ENCODE peak calls at places on chromosomes 5 and 9, in seven cellular contexts. D, K, U, N, C, A and G are unnamed samples.
A peak's percentile ranks its signal among the peaks of the same experiment; 100 is the strongest.

GRCh38 chr9:125700791-125701190 is 6.2 kb downstream of the MAPKAP1 start:
- DNase-seq in D (no peak), K (peak; percentile 56), U (no peak), N (no peak), C (no peak), A (no peak), G (peak; percentile 70)

GRCh38 chr9:126465977-126466376 is 139.3 kb downstream of the MVB12B start:
- DNase-seq in D (no peak), K (no peak), U (no peak), N (no peak), C (no peak), A (no peak), G (no peak)

GRCh38 chr9:78866228-78867132 is 569.6 kb downstream of the PSAT1 start:
- DNase-seq in D (peak; percentile 33), K (no peak), U (peak; percentile 40), N (peak; percentile 44), C (peak; percentile 13), A (no peak), G (peak; percentile 86)

GRCh38 chr9:127438394-127438793 is 12.8 kb downstream of the RPL12 start:
- DNase-seq in D (no peak), K (no peak), U (no peak), N (no peak), C (no peak), A (no peak), G (no peak)

GRCh38 chr5:99773290-99773689 is 761.9 kb upstream of the FAM174A start:
- DNase-seq in D (no peak), K (no peak), U (no peak), N (no peak), C (no peak), A (no peak), G (no peak)

GRCh38 chr9:88710449-88710848 is 175.5 kb downstream of the NXNL2 start:
- DNase-seq in D (no peak), K (no peak), U (no peak), N (no peak), C (no peak), A (no peak), G (no peak)

GRCh38 chr5:174724484-174725260 is at the start of gene MSX2:
- DNase-seq in D (peak; percentile 82), K (peak; percentile 95), U (peak; percentile 96), N (no peak), C (peak; percentile 80), A (no peak), G (peak; percentile 90)

GRCh38 chr5:170508660-170509322 is 5.0 kb downstream of the KCNIP1 start:
- DNase-seq in D (no peak), K (peak; percentile 41), U (no peak), N (no peak), C (no peak), A (no peak), G (peak; percentile 35)

GRCh38 chr9:83583151-83584014 is 39.6 kb upstream of the IDNK start:
- DNase-seq in D (peak; percentile 76), K (peak; percentile 91), U (peak; percentile 76), N (no peak), C (peak; percentile 48), A (peak; percentile 35), G (peak; percentile 52)

GRCh38 chr9:36278243-36278642 is 20.0 kb upstream of the GNE start:
- DNase-seq in D (no peak), K (no peak), U (no peak), N (no peak), C (no peak), A (no peak), G (no peak)

GRCh38 chr9:34961574-34962480 is 3.7 kb downstream of the PHF24 start:
- DNase-seq in D (no peak), K (peak; percentile 21), U (peak; percentile 62), N (no peak), C (no peak), A (no peak), G (peak; percentile 16)

GRCh38 chr9:114038724-114039313 is 39.3 kb downstream of the AMBP start:
- DNase-seq in D (no peak), K (no peak), U (no peak), N (no peak), C (no peak), A (no peak), G (no peak)

GRCh38 chr5:936149-937144 is 43.8 kb downstream of the TRIP13 start:
- DNase-seq in D (no peak), K (no peak), U (no peak), N (no peak), C (no peak), A (no peak), G (no peak)

GRCh38 chr5:117204926-117205869 is 630.6 kb upstream of the SEMA6A start:
- DNase-seq in D (no peak), K (no peak), U (no peak), N (no peak), C (no peak), A (no peak), G (no peak)

GRCh38 chr9:38416461-38416860 is 7.8 kb downstream of the IGFBPL1 start:
- DNase-seq in D (no peak), K (no peak), U (no peak), N (no peak), C (no peak), A (no peak), G (no peak)

DNA sequence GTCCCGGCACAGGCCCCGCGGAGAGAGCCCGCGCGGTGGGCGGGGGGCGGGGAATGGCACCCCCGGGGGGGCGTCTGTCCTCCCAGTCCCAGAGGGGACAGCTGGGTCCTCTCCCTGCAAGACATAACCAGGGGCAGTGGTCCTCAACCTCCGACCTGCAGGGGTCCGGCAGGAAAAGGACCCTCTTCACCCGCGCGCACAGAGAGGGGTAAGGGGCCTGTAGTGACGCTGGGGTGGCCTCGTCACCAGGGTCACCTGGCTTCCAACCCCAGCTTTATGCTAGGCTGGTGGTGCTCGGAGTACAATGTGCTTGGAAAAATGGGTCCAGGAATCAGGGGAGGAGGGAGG is 34.2 kb downstream of the LHX2 start:
- DNase-seq in D (no peak), K (no peak), U (no peak), N (no peak), C (no peak), A (no peak), G (no peak)
- TF ChIP-seq EZH2 in D (no peak), K (no peak), U (no peak), N (no peak), C (no peak), A (no peak), G (no peak)

GRCh38 chr9:82184524-82184923 is 196.0 kb downstream of the SPATA31D1 start:
- DNase-seq in D (no peak), K (no peak), U (no peak), N (no peak), C (no peak), A (peak; percentile 94), G (no peak)

GRCh38 chr9:82191082-82191481 is 202.5 kb downstream of the SPATA31D1 start:
- DNase-seq in D (no peak), K (no peak), U (no peak), N (no peak), C (no peak), A (peak; percentile 33), G (no peak)

GRCh38 chr9:82183181-82183860 is 194.7 kb downstream of the SPATA31D1 start:
- DNase-seq in D (no peak), K (no peak), U (no peak), N (no peak), C (no peak), A (peak; percentile 42), G (no peak)

GRCh38 chr9:82188817-82189216 is 200.2 kb downstream of the SPATA31D1 start:
- DNase-seq in D (no peak), K (peak; percentile 21), U (no peak), N (no peak), C (no peak), A (peak; percentile 25), G (no peak)
- TF ChIP-seq CTCF in D (no peak), K (peak; percentile 65), U (no peak), N (no peak), C (no peak), A (peak; percentile 36), G (no peak)

DNA sequence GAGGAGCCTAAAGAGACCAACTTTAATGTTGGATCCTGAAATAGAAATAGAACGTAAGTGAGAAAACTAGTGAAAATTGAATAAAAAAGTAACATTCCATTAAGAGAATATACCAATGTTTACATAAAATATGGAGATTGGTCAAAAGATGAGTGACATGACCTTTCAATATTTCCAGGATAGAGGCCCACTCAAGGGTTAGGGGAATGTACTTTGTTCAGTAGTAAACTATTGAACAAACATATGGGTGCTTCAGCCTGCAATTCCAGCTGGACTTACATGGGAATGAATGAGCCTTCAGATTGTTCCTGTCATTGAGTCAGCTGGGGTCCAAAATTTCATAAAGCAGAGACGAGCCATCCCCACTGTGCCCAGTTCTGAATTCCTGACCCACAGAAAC is 371.7 kb upstream of the POU5F2 start:
- DNase-seq in D (no peak), K (no peak), U (no peak), N (no peak), C (no peak), A (no peak), G (no peak)
- TF ChIP-seq EZH2 in D (no peak), K (no peak), U (no peak), N (no peak), C (no peak), A (no peak), G (no peak)

GRCh38 chr5:180198208-180198607 is 10.8 kb downstream of the RASGEF1C start:
- DNase-seq in D (no peak), K (no peak), U (no peak), N (no peak), C (no peak), A (no peak), G (no peak)

GRCh38 chr5:180199390-180199789 is 9.6 kb downstream of the RASGEF1C start:
- DNase-seq in D (no peak), K (no peak), U (no peak), N (no peak), C (no peak), A (no peak), G (no peak)

GRCh38 chr5:180202939-180203573 is 6.0 kb downstream of the RASGEF1C start:
- DNase-seq in D (no peak), K (no peak), U (no peak), N (no peak), C (no peak), A (no peak), G (no peak)

GRCh38 chr5:180204420-180204819 is 4.6 kb downstream of the RASGEF1C start:
- DNase-seq in D (no peak), K (no peak), U (no peak), N (no peak), C (no peak), A (no peak), G (no peak)

DNA sequence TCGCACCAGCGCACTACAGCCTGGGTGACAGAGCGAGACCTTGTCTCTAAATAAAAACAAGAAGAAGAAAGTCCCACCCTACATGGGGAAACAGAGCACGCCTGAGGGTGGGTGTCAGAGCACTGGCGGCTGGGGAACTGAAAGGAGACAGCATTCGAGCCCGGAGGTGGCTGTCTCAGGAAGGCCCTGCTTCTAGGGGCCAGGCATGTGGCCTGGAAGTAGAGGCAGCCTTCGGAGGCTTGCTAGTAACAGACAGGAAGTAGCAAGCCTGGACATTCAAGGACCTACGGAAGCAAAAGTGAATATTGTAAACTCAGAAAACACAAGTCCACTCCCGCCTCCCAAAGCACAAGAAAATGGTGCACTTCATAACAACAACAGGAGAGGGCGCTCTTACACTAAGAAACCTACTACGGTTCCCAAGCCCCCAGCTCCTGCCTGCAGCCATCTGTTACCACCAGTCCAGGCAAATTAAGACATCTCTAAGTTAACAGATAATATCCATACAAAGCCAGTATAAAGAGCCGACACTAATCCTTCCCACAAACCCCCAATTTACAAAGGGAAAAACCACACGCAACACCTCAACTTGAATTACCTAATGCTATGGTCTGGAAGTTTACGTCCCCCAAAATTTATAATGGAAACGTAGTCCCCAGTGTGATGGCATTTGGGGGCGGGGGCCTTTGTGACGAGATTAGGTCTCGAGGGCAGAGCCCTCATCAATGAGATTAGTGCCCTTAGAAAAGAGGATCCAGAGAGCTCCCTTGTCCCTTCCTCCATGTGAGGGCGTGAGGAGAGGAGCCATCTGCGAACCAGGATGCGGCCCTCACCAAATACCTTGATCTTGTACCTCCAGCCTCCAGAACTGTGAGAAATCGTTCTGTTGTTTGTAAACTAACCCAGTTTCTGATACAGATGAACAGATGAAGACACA is 7.7 kb downstream of the RASGEF1C start:
- DNase-seq in D (peak; percentile 42), K (peak; percentile 91), U (peak; percentile 44), N (no peak), C (peak; percentile 27), A (no peak), G (peak; percentile 20)
- TF ChIP-seq CTCF in D (peak; percentile 64), K (peak; percentile 91), U (peak; percentile 46), N (peak; percentile 60), C (peak; percentile 69), A (peak; percentile 16), G (no peak)